ENCODE peak calls at places on chromosomes 11 and 22, in seven cellular contexts. P is mucosa of descending colon; R is activated CD4-positive, alpha-beta T cell treated with anti-CD3 and anti-CD28 coated beads, Interleukin-2, amount 50 U/mL, for 48 hours; O is iris pigment epithelial cell; M is NCI-H69; U is endothelial cell; D is activated CD4-positive, alpha-beta memory T cell treated with anti-CD3 and anti-CD28 coated beads, Interleukin-2, amount 10 ng/mL, durations not matched to agents 7 days and 5 days. S is an unnamed sample.

GRCh38 chr22:40276877-40277823 is 69.2 kb upstream of the ADSL start:
- DNase-seq in P (no peak), R (no peak), O (peak; percentile 69), M (no peak), U (no peak), D (no peak), S (no peak)

GRCh38 chr22:45537734-45538181 is 35.1 kb downstream of the FBLN1 start:
- DNase-seq in P (peak; percentile 30), R (no peak), O (peak; percentile 85), M (peak; percentile 98), U (no peak), D (no peak), S (peak; percentile 63)

GRCh38 chr22:26367402-26368245 is 61.4 kb upstream of the ASPHD2 start:
- DNase-seq in P (peak; percentile 70), R (peak; percentile 73), O (peak; percentile 36), M (peak; percentile 78), U (peak; percentile 59), D (peak; percentile 59), S (peak; percentile 60)

GRCh38 chr11:3215346-3216026 is 3.1 kb downstream of the MRGPRG start:
- DNase-seq in P (no peak), R (no peak), O (no peak), M (peak; percentile 66), U (no peak), D (no peak), S (peak; percentile 2)

GRCh38 chr11:104573431-104573830 is 324.8 kb downstream of the CASP12 start:
- DNase-seq in P (no peak), R (no peak), O (peak; percentile 91), M (no peak), U (no peak), D (no peak), S (no peak)

GRCh38 chr11:42175203-42175602 is 715.8 kb upstream of the LRRC4C start:
- DNase-seq in P (no peak), R (no peak), O (no peak), M (no peak), U (no peak), D (no peak), S (no peak)

GRCh38 chr11:29019960-29020683 is 911.9 kb downstream of the METTL15 start:
- DNase-seq in P (no peak), R (no peak), O (peak; percentile 79), M (peak; percentile 30), U (peak; percentile 17), D (no peak), S (peak; percentile 16)

GRCh38 chr22:19892249-19892879 is 37.7 kb upstream of the GNB1L start:
- DNase-seq in P (no peak), R (peak; percentile 73), O (peak; percentile 58), M (peak; percentile 94), U (no peak), D (peak; percentile 49), S (peak; percentile 64)

GRCh38 chr11:128235958-128236357 is 351.4 kb downstream of the ETS1 start:
- DNase-seq in P (no peak), R (no peak), O (peak; percentile 24), M (peak; percentile 85), U (no peak), D (no peak), S (peak; percentile 86)

GRCh38 chr22:23180301-23180892 is at the start of gene BCR:
- DNase-seq in P (peak; percentile 72), R (peak; percentile 60), O (peak; percentile 79), M (peak; percentile 87), U (peak; percentile 75), D (peak; percentile 70), S (peak; percentile 77)

GRCh38 chr11:69514771-69515170 is 33.3 kb downstream of the LINC01488 start:
- DNase-seq in P (no peak), R (no peak), O (no peak), M (no peak), U (no peak), D (no peak), S (no peak)

GRCh38 chr22:48923165-48923875 is 904.4 kb downstream of the BRD1 start:
- DNase-seq in P (no peak), R (no peak), O (no peak), M (peak; percentile 31), U (no peak), D (no peak), S (no peak)